ENCODE peak calls at places on chromosomes 3 and 15, in nine cellular contexts. One of them, this sample, is unnamed.

GRCh38 chr3:127815641-127816605 is 6.4 kb downstream of the MGLL start:
- DNase-seq in lung: peak; percentile 51
- DNase-seq in EH: no peak
- DNase-seq in amniotic stem cell: no peak
- DNase-seq in lower leg skin: no peak
- DNase-seq in cardiac septum: no peak
- DNase-seq in NCI-H1694 treated with DMSO at 0.1 percent for 48 hours: no peak
- DNase-seq in mesendoderm: no peak
- DNase-seq in lower lobe of right lung: no peak
- DNase-seq in this sample: no peak

GRCh38 chr15:63283126-63283525 is 5.7 kb downstream of the APH1B start:
- DNase-seq in mesendoderm: no peak
- DNase-seq in NCI-H1694 treated with DMSO at 0.1 percent for 48 hours: no peak
- DNase-seq in cardiac septum: peak; percentile 87
- DNase-seq in lower leg skin: no peak
- DNase-seq in lung: peak; percentile 52
- DNase-seq in lower lobe of right lung: peak; percentile 86
- DNase-seq in amniotic stem cell: no peak
- DNase-seq in EH: no peak
- DNase-seq in this sample: no peak

GRCh38 chr15:76253851-76254440 is 57.3 kb downstream of the ETFA start:
- DNase-seq in lung: no peak
- DNase-seq in cardiac septum: no peak
- DNase-seq in lower lobe of right lung: no peak
- DNase-seq in EH: peak; percentile 13
- DNase-seq in mesendoderm: peak; percentile 95
- DNase-seq in lower leg skin: no peak
- DNase-seq in amniotic stem cell: no peak
- DNase-seq in NCI-H1694 treated with DMSO at 0.1 percent for 48 hours: no peak
- DNase-seq in this sample: no peak

GRCh38 chr3:194633349-194634004 is at the start of gene TMEM44:
- DNase-seq in lung: peak; percentile 74
- DNase-seq in NCI-H1694 treated with DMSO at 0.1 percent for 48 hours: peak; percentile 54
- DNase-seq in lower lobe of right lung: peak; percentile 82
- DNase-seq in cardiac septum: peak; percentile 90
- DNase-seq in EH: peak; percentile 87
- DNase-seq in lower leg skin: peak; percentile 42
- DNase-seq in mesendoderm: peak; percentile 89
- DNase-seq in amniotic stem cell: no peak
- DNase-seq in this sample: peak; percentile 56

GRCh38 chr3:11391172-11391879 is 119.1 kb downstream of the ATG7 start:
- DNase-seq in amniotic stem cell: no peak
- DNase-seq in lung: no peak
- DNase-seq in lower leg skin: no peak
- DNase-seq in EH: no peak
- DNase-seq in mesendoderm: no peak
- DNase-seq in cardiac septum: no peak
- DNase-seq in lower lobe of right lung: no peak
- DNase-seq in NCI-H1694 treated with DMSO at 0.1 percent for 48 hours: no peak
- DNase-seq in this sample: no peak

GRCh38 chr3:23319913-23320312 is 116.8 kb downstream of the UBE2E2 start:
- DNase-seq in lung: no peak
- DNase-seq in NCI-H1694 treated with DMSO at 0.1 percent for 48 hours: no peak
- DNase-seq in cardiac septum: no peak
- DNase-seq in lower lobe of right lung: no peak
- DNase-seq in mesendoderm: peak; percentile 8
- DNase-seq in EH: no peak
- DNase-seq in lower leg skin: no peak
- DNase-seq in amniotic stem cell: no peak
- DNase-seq in this sample: no peak

GRCh38 chr3:161914703-161915102 is 418.1 kb downstream of the OTOL1 start:
- DNase-seq in cardiac septum: no peak
- DNase-seq in lung: no peak
- DNase-seq in amniotic stem cell: peak; percentile 2
- DNase-seq in lower leg skin: peak; percentile 19
- DNase-seq in mesendoderm: peak; percentile 71
- DNase-seq in NCI-H1694 treated with DMSO at 0.1 percent for 48 hours: peak; percentile 27
- DNase-seq in lower lobe of right lung: no peak
- DNase-seq in EH: peak; percentile 73
- DNase-seq in this sample: no peak

GRCh38 chr15:72907733-72908132 is 124.2 kb upstream of the ADPGK start:
- DNase-seq in NCI-H1694 treated with DMSO at 0.1 percent for 48 hours: no peak
- DNase-seq in lower lobe of right lung: no peak
- DNase-seq in mesendoderm: no peak
- DNase-seq in cardiac septum: no peak
- DNase-seq in lung: no peak
- DNase-seq in EH: no peak
- DNase-seq in lower leg skin: no peak
- DNase-seq in amniotic stem cell: no peak
- DNase-seq in this sample: no peak

GRCh38 chr3:153003860-153004259 is 158.2 kb upstream of the RAP2B start:
- DNase-seq in lower lobe of right lung: no peak
- DNase-seq in amniotic stem cell: no peak
- DNase-seq in mesendoderm: no peak
- DNase-seq in lower leg skin: no peak
- DNase-seq in EH: no peak
- DNase-seq in cardiac septum: no peak
- DNase-seq in lung: no peak
- DNase-seq in NCI-H1694 treated with DMSO at 0.1 percent for 48 hours: no peak
- DNase-seq in this sample: no peak

GRCh38 chr3:98843301-98843959 is 58.1 kb downstream of the DCBLD2 start:
- DNase-seq in NCI-H1694 treated with DMSO at 0.1 percent for 48 hours: no peak
- DNase-seq in amniotic stem cell: no peak
- DNase-seq in EH: peak; percentile 47
- DNase-seq in lung: no peak
- DNase-seq in lower lobe of right lung: no peak
- DNase-seq in mesendoderm: no peak
- DNase-seq in lower leg skin: no peak
- DNase-seq in cardiac septum: no peak
- DNase-seq in this sample: no peak

GRCh38 chr15:98671060-98672008 is 23.0 kb downstream of the IGF1R start:
- DNase-seq in amniotic stem cell: no peak
- DNase-seq in lower lobe of right lung: no peak
- DNase-seq in EH: peak; percentile 88
- DNase-seq in cardiac septum: no peak
- DNase-seq in mesendoderm: peak; percentile 96
- DNase-seq in lower leg skin: no peak
- DNase-seq in lung: no peak
- DNase-seq in NCI-H1694 treated with DMSO at 0.1 percent for 48 hours: no peak
- DNase-seq in this sample: no peak

GRCh38 chr15:93072440-93073394 is 16.3 kb downstream of the RGMA start:
- DNase-seq in amniotic stem cell: peak; percentile 57
- DNase-seq in lower leg skin: no peak
- DNase-seq in mesendoderm: peak; percentile 79
- DNase-seq in EH: peak; percentile 72
- DNase-seq in lung: peak; percentile 77
- DNase-seq in NCI-H1694 treated with DMSO at 0.1 percent for 48 hours: no peak
- DNase-seq in cardiac septum: peak; percentile 85
- DNase-seq in lower lobe of right lung: peak; percentile 82
- DNase-seq in this sample: peak; percentile 9

GRCh38 chr3:126033765-126034164 is 50.2 kb downstream of the SLC41A3 start:
- DNase-seq in NCI-H1694 treated with DMSO at 0.1 percent for 48 hours: no peak
- DNase-seq in lower lobe of right lung: no peak
- DNase-seq in cardiac septum: no peak
- DNase-seq in lower leg skin: peak; percentile 4
- DNase-seq in mesendoderm: no peak
- DNase-seq in lung: no peak
- DNase-seq in EH: no peak
- DNase-seq in amniotic stem cell: no peak
- DNase-seq in this sample: no peak

GRCh38 chr3:47003461-47004368 is 24.2 kb downstream of the NBEAL2 start:
- DNase-seq in lower lobe of right lung: no peak
- DNase-seq in cardiac septum: peak; percentile 71
- DNase-seq in EH: no peak
- DNase-seq in NCI-H1694 treated with DMSO at 0.1 percent for 48 hours: no peak
- DNase-seq in mesendoderm: no peak
- DNase-seq in amniotic stem cell: no peak
- DNase-seq in lower leg skin: no peak
- DNase-seq in lung: no peak
- DNase-seq in this sample: no peak

GRCh38 chr15:41154412-41154811 is 38.3 kb upstream of the INO80 start:
- DNase-seq in mesendoderm: no peak
- DNase-seq in EH: no peak
- DNase-seq in lower leg skin: no peak
- DNase-seq in NCI-H1694 treated with DMSO at 0.1 percent for 48 hours: no peak
- DNase-seq in lung: no peak
- DNase-seq in amniotic stem cell: no peak
- DNase-seq in lower lobe of right lung: no peak
- DNase-seq in cardiac septum: no peak
- DNase-seq in this sample: no peak

GRCh38 chr15:31993062-31993461 is 37.3 kb upstream of the CHRNA7 start:
- DNase-seq in EH: no peak
- DNase-seq in lower lobe of right lung: no peak
- DNase-seq in amniotic stem cell: no peak
- DNase-seq in lung: no peak
- DNase-seq in cardiac septum: no peak
- DNase-seq in lower leg skin: no peak
- DNase-seq in NCI-H1694 treated with DMSO at 0.1 percent for 48 hours: no peak
- DNase-seq in mesendoderm: no peak
- DNase-seq in this sample: no peak

GRCh38 chr15:38706956-38707355 is 142.3 kb upstream of the RASGRP1 start:
- DNase-seq in lower leg skin: no peak
- DNase-seq in lung: no peak
- DNase-seq in lower lobe of right lung: no peak
- DNase-seq in EH: no peak
- DNase-seq in NCI-H1694 treated with DMSO at 0.1 percent for 48 hours: no peak
- DNase-seq in cardiac septum: no peak
- DNase-seq in amniotic stem cell: no peak
- DNase-seq in mesendoderm: no peak
- DNase-seq in this sample: no peak

GRCh38 chr3:51703776-51704510 is 2.9 kb upstream of the GRM2 start:
- DNase-seq in NCI-H1694 treated with DMSO at 0.1 percent for 48 hours: no peak
- DNase-seq in EH: no peak
- DNase-seq in lower lobe of right lung: peak; percentile 16
- DNase-seq in mesendoderm: no peak
- DNase-seq in cardiac septum: peak; percentile 70
- DNase-seq in lung: no peak
- DNase-seq in lower leg skin: no peak
- DNase-seq in amniotic stem cell: no peak
- DNase-seq in this sample: no peak

GRCh38 chr3:45907769-45908705 is 21.7 kb downstream of the CCR9 start:
- DNase-seq in lung: no peak
- DNase-seq in amniotic stem cell: no peak
- DNase-seq in lower lobe of right lung: no peak
- DNase-seq in cardiac septum: peak; percentile 29
- DNase-seq in EH: peak; percentile 48
- DNase-seq in NCI-H1694 treated with DMSO at 0.1 percent for 48 hours: no peak
- DNase-seq in lower leg skin: no peak
- DNase-seq in mesendoderm: peak; percentile 51
- DNase-seq in this sample: no peak